ENCODE peak calls at places on chromosomes 6 and 20, in ten cellular contexts. B, E, O, V, P, D, A, F, N and Y are unnamed samples.

GRCh38 chr6:43221046-43221773 is 8.1 kb downstream of the DNPH1 start:
- DNase-seq in V (no peak), O (no peak), B (no peak), D (no peak), F (no peak), N (no peak), P (peak; percentile 10), E (no peak), A (no peak), Y (no peak)

GRCh38 chr6:140572129-140572528 is 1197.7 kb upstream of the CITED2 start:
- DNase-seq in P (peak; percentile 83), B (no peak), F (no peak), A (no peak), V (no peak), E (no peak), N (no peak), D (no peak), O (no peak), Y (no peak)

GRCh38 chr6:110328231-110328630 is 29.9 kb downstream of the METTL24 start:
- DNase-seq in E (no peak), N (no peak), A (no peak), F (no peak), O (no peak), B (no peak), V (no peak), D (no peak), P (no peak), Y (no peak)

GRCh38 chr6:129929433-129929832 is 68.3 kb upstream of the TMEM244 start:
- DNase-seq in V (no peak), E (no peak), D (no peak), P (peak; percentile 86), A (no peak), N (no peak), F (peak; percentile 71), O (no peak), B (no peak), Y (no peak)

GRCh38 chr6:111478749-111479148 is 4.3 kb downstream of the REV3L start:
- DNase-seq in N (no peak), E (no peak), D (no peak), F (no peak), B (peak; percentile 28), P (no peak), A (no peak), V (peak; percentile 6), O (peak; percentile 53), Y (no peak)

GRCh38 chr6:85865665-85866372 is 223.1 kb upstream of the SYNCRIP start:
- DNase-seq in B (peak; percentile 74), E (no peak), O (no peak), V (no peak), P (peak; percentile 34), D (no peak), F (no peak), N (no peak), A (no peak), Y (peak; percentile 58)

GRCh38 chr6:153816306-153816845 is 222.7 kb upstream of the OPRM1 start:
- DNase-seq in D (no peak), V (no peak), E (no peak), F (no peak), N (no peak), P (no peak), B (no peak), A (no peak), O (no peak), Y (no peak)

GRCh38 chr6:146788115-146788514 is 189.3 kb downstream of the ADGB start:
- DNase-seq in B (no peak), F (no peak), O (no peak), N (no peak), P (peak; percentile 12), D (no peak), E (no peak), V (no peak), A (no peak), Y (no peak)

GRCh38 chr20:41340327-41341055 is at the start of gene LPIN3:
- DNase-seq in B (peak; percentile 92), D (peak; percentile 18), F (peak; percentile 46), O (peak; percentile 70), N (peak; percentile 94), A (peak; percentile 53), E (peak; percentile 63), V (no peak), P (peak; percentile 93), Y (peak; percentile 96)

GRCh38 chr20:20452254-20452676 is 84.4 kb downstream of the INSM1 start:
- DNase-seq in A (peak; percentile 50), O (peak; percentile 61), P (peak; percentile 76), V (no peak), E (peak; percentile 35), D (peak; percentile 47), F (peak; percentile 98), B (no peak), N (peak; percentile 64), Y (no peak)

GRCh38 chr6:51015394-51015793 is 196.7 kb downstream of the TFAP2B start:
- DNase-seq in D (no peak), E (no peak), N (no peak), V (no peak), F (no peak), O (no peak), A (no peak), B (no peak), P (no peak), Y (no peak)

GRCh38 chr6:52929321-52930164 is 20.0 kb upstream of the GSTA3 start:
- DNase-seq in P (peak; percentile 92), N (no peak), O (no peak), B (peak; percentile 43), F (no peak), V (peak; percentile 2), A (no peak), E (no peak), D (no peak), Y (peak; percentile 21)

GRCh38 chr6:27230758-27231111 is 16.8 kb upstream of the PRSS16 start:
- DNase-seq in N (no peak), B (no peak), E (no peak), F (no peak), P (no peak), O (no peak), V (no peak), D (no peak), A (no peak), Y (no peak)

GRCh38 chr6:12173670-12174069 is 116.5 kb upstream of the EDN1 start:
- DNase-seq in D (no peak), V (no peak), P (no peak), A (no peak), N (no peak), B (no peak), F (no peak), E (no peak), O (no peak), Y (no peak)

GRCh38 chr6:169931223-169931760 is 179.9 kb downstream of the ERMARD start:
- DNase-seq in E (no peak), V (no peak), D (no peak), N (no peak), F (no peak), P (no peak), B (no peak), O (no peak), A (no peak), Y (no peak)

GRCh38 chr6:45714795-45715507 is 300.7 kb downstream of the CLIC5 start:
- DNase-seq in F (peak; percentile 67), P (peak; percentile 84), V (no peak), E (peak; percentile 10), B (peak; percentile 74), D (peak; percentile 48), N (peak; percentile 51), O (peak; percentile 67), A (peak; percentile 29), Y (peak; percentile 61)

GRCh38 chr6:134870677-134871498 is 79.0 kb downstream of the ALDH8A1 start:
- DNase-seq in A (no peak), B (no peak), F (no peak), O (no peak), V (no peak), P (no peak), N (no peak), D (no peak), E (no peak), Y (no peak)

GRCh38 chr6:148624025-148624424 is 122.8 kb upstream of the UST start:
- DNase-seq in F (no peak), D (no peak), E (no peak), N (no peak), A (no peak), O (no peak), P (peak; percentile 52), B (no peak), V (no peak), Y (no peak)

GRCh38 chr6:111478064-111478476 is 4.9 kb downstream of the REV3L start:
- DNase-seq in F (no peak), P (no peak), A (no peak), E (no peak), O (no peak), V (no peak), B (peak; percentile 28), D (no peak), N (no peak), Y (no peak)

GRCh38 chr6:35142578-35142977 is 1.4 kb upstream of the TCP11 start:
- DNase-seq in D (no peak), A (no peak), O (no peak), N (no peak), B (no peak), P (peak; percentile 32), V (no peak), F (no peak), E (no peak), Y (peak; percentile 60)

GRCh38 chr6:6734463-6735455 is 146.2 kb downstream of the LY86 start:
- DNase-seq in E (no peak), V (no peak), A (no peak), D (no peak), F (no peak), O (no peak), B (no peak), N (no peak), P (no peak), Y (no peak)

GRCh38 chr20:47334022-47334551 is 22.4 kb downstream of the ZMYND8 start:
- DNase-seq in O (no peak), D (no peak), F (no peak), B (peak; percentile 99), E (no peak), N (no peak), V (peak; percentile 93), A (no peak), P (peak; percentile 95), Y (no peak)

GRCh38 chr6:151624481-151624880 is 130.7 kb downstream of the CCDC170 start:
- DNase-seq in D (no peak), A (no peak), F (no peak), B (no peak), O (no peak), P (no peak), V (no peak), E (no peak), N (no peak), Y (no peak)

GRCh38 chr20:37538003-37538402 is 10.3 kb upstream of the BLCAP start:
- DNase-seq in A (no peak), E (no peak), P (peak; percentile 76), N (no peak), O (no peak), B (peak; percentile 48), V (no peak), F (no peak), D (no peak), Y (peak; percentile 62)

GRCh38 chr6:49457771-49458170 is 5.3 kb downstream of the MMUT start:
- DNase-seq in E (no peak), O (no peak), V (no peak), P (no peak), N (no peak), B (no peak), A (no peak), F (no peak), D (no peak), Y (no peak)

GRCh38 chr20:32031007-32031958 is 20.8 kb upstream of the HCK start:
- DNase-seq in D (peak; percentile 60), E (peak; percentile 26), O (peak; percentile 76), B (peak; percentile 94), V (peak; percentile 91), F (peak; percentile 67), A (peak; percentile 64), P (peak; percentile 65), N (peak; percentile 87), Y (peak; percentile 90)